ENCODE peak calls at places on chromosomes 13 and 19, in eight cellular contexts. X, H, W, O, R, P, G and Z are unnamed samples. For H3K27me3 and H3K4me1, the result is how much of the 10 kb centered on the place peaks cover.

GRCh38 chr19:13083627-13084026 is 19.0 kb downstream of the LYL1 start:
- DNase-seq in X (no peak), H (no peak), W (no peak), O (no peak), R (no peak), P (no peak), G (no peak), Z (no peak)

GRCh38 chr19:44824758-44825157 is 15.9 kb downstream of the BCAM start:
- DNase-seq in X (no peak), H (no peak), W (no peak), O (no peak), R (no peak), P (no peak), G (no peak), Z (no peak)

GRCh38 chr19:49590971-49591730 is at the start of gene PRR12:
- DNase-seq in X (peak), H (peak), W (peak), O (no peak), R (peak), P (no peak), G (peak), Z (peak)

GRCh38 chr19:1445932-1446712 is 3.8 kb upstream of the APC2 start:
- DNase-seq in X (peak), H (no peak), W (no peak), O (no peak), R (no peak), P (no peak), G (peak), Z (no peak)

GRCh38 chr19:55027472-55028337 is 10.4 kb downstream of the GP6 start:
- DNase-seq in X (no peak), H (no peak), W (no peak), O (no peak), R (no peak), P (no peak), G (no peak), Z (no peak)

GRCh38 chr13:89694471-89694870 is 1653.0 kb upstream of the MIR17HG start:
- DNase-seq in X (no peak), H (no peak), W (no peak), O (no peak), R (no peak), P (no peak), G (no peak), Z (no peak)

GRCh38 chr13:31631716-31632115 is 107.6 kb upstream of the RXFP2 start:
- DNase-seq in X (peak), H (no peak), W (no peak), O (no peak), R (no peak), P (no peak), G (no peak), Z (no peak)

GRCh38 chr13:20129076-20129475 is 31.8 kb downstream of the GJA3 start:
- DNase-seq in X (no peak), H (no peak), W (no peak), O (no peak), R (no peak), P (no peak), G (no peak), Z (no peak)

GRCh38 chr19:50496189-50497029 is 14.6 kb downstream of the JOSD2 start:
- DNase-seq in X (peak), H (no peak), W (peak), O (no peak), R (no peak), P (no peak), G (no peak), Z (no peak)

GRCh38 chr13:111480503-111480902 is 160.1 kb downstream of the TEX29 start:
- DNase-seq in X (no peak), H (no peak), W (no peak), O (no peak), R (no peak), P (no peak), G (no peak), Z (no peak)

GRCh38 chr13:110976785-110977184 is 61.9 kb upstream of the ANKRD10 start:
- DNase-seq in X (no peak), H (no peak), W (no peak), O (no peak), R (no peak), P (no peak), G (no peak), Z (no peak)

GRCh38 chr13:105518086-105518485 is 1017.4 kb downstream of the EFNB2 start:
- DNase-seq in X (no peak), H (no peak), W (no peak), O (no peak), R (no peak), P (no peak), G (peak), Z (no peak)

GRCh38 chr13:60696602-60697001 is 299.6 kb downstream of the TDRD3 start:
- DNase-seq in X (peak), H (no peak), W (no peak), O (no peak), R (no peak), P (no peak), G (no peak), Z (no peak)

GRCh38 chr19:30091856-30092255 is 149.8 kb downstream of the URI1 start:
- DNase-seq in X (no peak), H (no peak), W (no peak), O (no peak), R (no peak), P (no peak), G (no peak), Z (no peak)

GRCh38 chr19:16889883-16890460 is 1.2 kb downstream of the F2RL3 start:
- DNase-seq in X (no peak), H (no peak), W (no peak), O (no peak), R (no peak), P (no peak), G (no peak), Z (no peak)

GRCh38 chr19:50043967-50044366 is 18.2 kb downstream of the ZNF473 start:
- DNase-seq in X (no peak), H (no peak), W (no peak), O (no peak), R (no peak), P (no peak), G (no peak), Z (no peak)

GRCh38 chr19:28213476-28214082 is 999.4 kb downstream of the UQCRFS1 start:
- DNase-seq in X (peak), H (no peak), W (no peak), O (no peak), R (no peak), P (no peak), G (no peak), Z (no peak)

GRCh38 chr13:94585543-94586101 is 10.3 kb downstream of the TGDS start:
- DNase-seq in X (no peak), H (no peak), W (no peak), O (no peak), R (no peak), P (no peak), G (no peak), Z (peak)

GRCh38 chr19:45973564-45974338 is at the start of gene NOVA2:
- DNase-seq in X (peak), H (peak), W (no peak), O (peak), R (no peak), P (no peak), G (peak), Z (no peak)

GRCh38 chr19:4014541-4015491 is 7.3 kb downstream of the PIAS4 start:
- DNase-seq in X (peak), H (peak), W (no peak), O (no peak), R (no peak), P (no peak), G (no peak), Z (no peak)

GRCh38 chr13:91401916-91402315 is 3.5 kb downstream of the GPC5 start:
- DNase-seq in X (no peak), H (no peak), W (no peak), O (no peak), R (no peak), P (no peak), G (no peak), Z (no peak)

GRCh38 chr19:6021878-6022569 is 44.1 kb upstream of the RANBP3 start:
- DNase-seq in X (peak), H (peak), W (peak), O (peak), R (peak), P (peak), G (peak), Z (peak)

GRCh38 chr13:40344270-40345148 is 321.9 kb downstream of the FOXO1 start:
- DNase-seq in X (no peak), H (no peak), W (no peak), O (no peak), R (no peak), P (no peak), G (no peak), Z (peak)

GRCh38 chr13:20303636-20304035 is 71.5 kb upstream of the GJB6 start:
- DNase-seq in X (no peak), H (no peak), W (no peak), O (no peak), R (no peak), P (no peak), G (no peak), Z (no peak)

GRCh38 chr13:40064723-40065122 is 409.3 kb downstream of the COG6 start:
- DNase-seq in X (no peak), H (no peak), W (no peak), O (no peak), R (no peak), P (no peak), G (no peak), Z (no peak)

GRCh38 chr13:99854376-99854775 is 117.2 kb downstream of the ZIC5 start:
- DNase-seq in X (no peak), H (no peak), W (no peak), O (no peak), R (no peak), P (no peak), G (no peak), Z (no peak)

GRCh38 chr13:99467764-99468163 is 33.5 kb upstream of the TM9SF2 start:
- DNase-seq in X (no peak), H (no peak), W (no peak), O (no peak), R (no peak), P (no peak), G (peak), Z (peak)

GRCh38 chr19:45280471-45280961 is 29.4 kb downstream of the MARK4 start:
- DNase-seq in X (no peak), H (no peak), W (no peak), O (no peak), R (no peak), P (no peak), G (no peak), Z (no peak)

GRCh38 chr19:53870485-53870844 is 2.8 kb downstream of the MYADM start:
- DNase-seq in X (no peak), H (no peak), W (no peak), O (no peak), R (no peak), P (no peak), G (no peak), Z (peak)

GRCh38 chr13:113458218-113459065 is 5.2 kb upstream of the ADPRHL1 start:
- DNase-seq in X (peak), H (no peak), W (no peak), O (no peak), R (no peak), P (no peak), G (peak), Z (no peak)

GRCh38 chr19:2315818-2316353 is 7.9 kb upstream of the LINGO3 start:
- DNase-seq in X (peak), H (no peak), W (peak), O (peak), R (no peak), P (no peak), G (peak), Z (peak)

GRCh38 chr19:952049-952679 is 26.3 kb downstream of the ARID3A start:
- DNase-seq in X (no peak), H (no peak), W (no peak), O (no peak), R (no peak), P (no peak), G (no peak), Z (no peak)

GRCh38 chr13:93183302-93183701 is 43.3 kb upstream of the GPC6 start:
- DNase-seq in X (peak), H (no peak), W (no peak), O (no peak), R (no peak), P (no peak), G (no peak), Z (no peak)

GRCh38 chr19:45976180-45976579 is 2.5 kb upstream of the NOVA2 start:
- DNase-seq in X (peak), H (no peak), W (no peak), O (no peak), R (no peak), P (no peak), G (no peak), Z (no peak)

DNA sequence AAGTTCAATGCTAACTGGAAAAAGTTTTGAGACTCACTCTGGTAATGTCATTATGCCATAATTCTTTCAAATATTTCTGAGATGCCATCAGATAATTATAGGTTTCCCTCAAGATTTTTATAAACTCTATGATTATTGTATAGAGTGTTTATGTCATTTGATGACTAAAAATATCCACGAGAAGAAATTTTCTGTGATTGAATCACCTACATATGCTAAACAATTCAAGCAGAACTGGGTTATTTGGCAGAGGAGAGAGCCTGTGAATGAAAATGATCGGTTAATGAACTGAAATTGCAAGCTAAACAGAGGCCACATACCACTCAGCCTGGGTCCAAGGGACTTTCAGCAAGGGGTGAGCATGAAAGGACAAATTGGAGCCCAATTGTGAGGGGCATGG is 92.6 kb upstream of the TSC22D1 start:
- DNase-seq in X (no peak), H (no peak), W (no peak), O (no peak), R (no peak), P (no peak), G (peak), Z (no peak)
- H3K4me3 ChIP-seq in X (no peak), H (no peak), W (no peak), O (no peak), R (no peak), P (no peak), G (peak), Z (no peak)

DNA sequence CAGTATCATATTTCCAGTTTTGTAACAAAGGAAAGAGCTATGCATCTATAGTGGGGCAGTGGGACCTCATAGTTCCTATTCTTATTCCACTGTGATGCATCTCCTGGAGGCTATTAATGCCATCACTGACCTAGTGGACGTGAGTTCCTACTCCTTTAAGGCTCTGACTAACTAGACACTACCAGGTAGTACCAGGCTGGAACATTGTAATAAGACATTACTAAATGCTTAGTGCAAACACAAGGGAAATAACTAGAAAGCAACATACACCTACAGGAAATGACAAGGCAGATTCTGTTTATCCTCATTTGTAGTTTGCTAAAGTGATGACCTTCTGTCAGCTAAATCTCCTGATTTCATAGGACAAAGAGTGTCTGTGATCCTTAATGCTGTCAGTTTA is 192.5 kb downstream of the POSTN start:
- DNase-seq in X (no peak), H (no peak), W (no peak), O (no peak), R (no peak), P (no peak), G (no peak), Z (no peak)
- H3K27me3 ChIP-seq in X (under half), H (under half), W (under half), O (under half), R (under half), P (under half), G (under half), Z (under half)

GRCh38 chr19:8457209-8457608 is 12.4 kb downstream of the HNRNPM start:
- DNase-seq in X (no peak), H (no peak), W (no peak), O (no peak), R (no peak), P (no peak), G (no peak), Z (no peak)
- H3K4me1 ChIP-seq in X (half or more), H (half or more), W (half or more), O (half or more), R (under half), P (half or more), G (half or more), Z (under half)

GRCh38 chr19:52535831-52536800 is 8.6 kb downstream of the ZNF808 start:
- DNase-seq in X (peak), H (peak), W (peak), O (peak), R (peak), P (no peak), G (peak), Z (peak)
- H3K4me3 ChIP-seq in X (peak), H (peak), W (peak), O (peak), R (peak), P (peak), G (peak), Z (peak)

GRCh38 chr19:39754544-39754943 is 16.7 kb upstream of the CLC start:
- DNase-seq in X (no peak), H (no peak), W (no peak), O (no peak), R (no peak), P (no peak), G (no peak), Z (no peak)
- H3K27me3 ChIP-seq in X (under half), H (under half), W (under half), O (under half), R (under half), P (half or more), G (under half), Z (under half)

DNA sequence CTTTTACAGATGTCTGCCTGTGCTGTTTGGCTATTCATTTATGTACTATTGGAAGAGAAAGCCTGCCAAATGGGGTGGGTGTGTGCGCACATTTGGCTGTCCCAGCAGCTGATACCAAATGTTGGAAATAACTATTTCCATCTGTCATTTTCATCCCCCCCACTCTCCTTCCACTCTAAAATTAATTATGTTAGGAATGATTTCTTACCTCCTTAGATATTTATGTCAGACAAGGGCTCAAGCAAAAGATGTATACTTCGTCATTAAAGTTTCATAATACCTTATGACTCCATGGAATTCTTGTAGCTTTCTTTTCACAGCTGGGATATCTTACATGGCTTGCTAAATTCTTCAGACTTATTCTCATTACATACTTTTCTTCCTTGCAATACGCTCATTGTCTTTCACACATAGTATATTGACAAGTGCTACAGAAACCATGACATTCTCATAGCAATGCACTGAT is 18.6 kb downstream of the ITM2B start:
- DNase-seq in X (no peak), H (no peak), W (no peak), O (no peak), R (no peak), P (no peak), G (no peak), Z (no peak)
- H3K4me1 ChIP-seq in X (under half), H (under half), W (under half), O (under half), R (under half), P (under half), G (half or more), Z (under half)

GRCh38 chr19:40219721-40220276 is 1.6 kb upstream of the TTC9B start:
- DNase-seq in X (no peak), H (no peak), W (no peak), O (no peak), R (no peak), P (peak), G (no peak), Z (peak)
- H3K4me3 ChIP-seq in X (no peak), H (no peak), W (no peak), O (no peak), R (no peak), P (peak), G (peak), Z (no peak)

GRCh38 chr13:27973291-27973690 is 4.2 kb upstream of the CDX2 start:
- DNase-seq in X (no peak), H (no peak), W (no peak), O (no peak), R (no peak), P (no peak), G (no peak), Z (no peak)
- H3K27me3 ChIP-seq in X (half or more), H (under half), W (under half), O (half or more), R (under half), P (under half), G (half or more), Z (under half)

GRCh38 chr13:47112205-47112896 is 215.5 kb upstream of the HTR2A start:
- DNase-seq in X (peak), H (no peak), W (no peak), O (no peak), R (no peak), P (no peak), G (no peak), Z (no peak)

GRCh38 chr13:47111499-47111898 is 214.6 kb upstream of the HTR2A start:
- DNase-seq in X (no peak), H (no peak), W (no peak), O (no peak), R (no peak), P (no peak), G (no peak), Z (no peak)

GRCh38 chr13:47110833-47111240 is 214.0 kb upstream of the HTR2A start:
- DNase-seq in X (no peak), H (no peak), W (no peak), O (no peak), R (no peak), P (no peak), G (no peak), Z (no peak)

GRCh38 chr13:47110141-47110540 is 213.3 kb upstream of the HTR2A start:
- DNase-seq in X (no peak), H (no peak), W (no peak), O (no peak), R (no peak), P (no peak), G (no peak), Z (no peak)

GRCh38 chr13:47109028-47109427 is 212.2 kb upstream of the HTR2A start:
- DNase-seq in X (no peak), H (no peak), W (no peak), O (no peak), R (no peak), P (no peak), G (no peak), Z (no peak)
- H3K4me1 ChIP-seq in X (under half), H (under half), W (under half), O (under half), R (under half), P (under half), G (under half), Z (under half)